ENCODE peak calls at places on chromosomes 7 and 10, in seven cellular contexts. Y is GM20000, Z is occipital lobe, V is heart right ventricle, O is lung microvascular endothelial cell, T is ELF-1, R is Kasumi-1. U is an unnamed sample.

GRCh38 chr7:73770002-73770859 is at the start of gene CLDN3:
- DNase-seq in V (no peak), T (peak; percentile 82), Y (peak; percentile 56), R (no peak), Z (no peak), O (peak; percentile 39), U (peak; percentile 95)

GRCh38 chr7:83672157-83672556 is 23.2 kb upstream of the SEMA3E start:
- DNase-seq in V (no peak), R (no peak), T (peak; percentile 80), O (no peak), Z (no peak), Y (no peak), U (no peak)

GRCh38 chr7:8035647-8036518 is 67.3 kb downstream of the GLCCI1 start:
- DNase-seq in R (peak; percentile 30), O (peak; percentile 48), Y (no peak), T (peak; percentile 48), V (no peak), Z (no peak), U (peak; percentile 7)

GRCh38 chr7:155459133-155459866 is 1.4 kb downstream of the EN2 start:
- DNase-seq in Y (peak; percentile 40), R (no peak), T (peak; percentile 56), V (no peak), Z (no peak), O (no peak), U (no peak)

GRCh38 chr7:157411580-157411979 is 74.8 kb downstream of the DNAJB6 start:
- DNase-seq in Z (no peak), V (no peak), O (no peak), T (peak; percentile 90), R (no peak), Y (no peak), U (no peak)

GRCh38 chr7:78127009-78127408 is 328.4 kb downstream of the PHTF2 start:
- DNase-seq in V (no peak), R (no peak), Z (no peak), O (no peak), T (no peak), Y (no peak), U (no peak)

GRCh38 chr7:116122972-116123595 is 87.3 kb upstream of the TES start:
- DNase-seq in V (no peak), O (peak; percentile 74), R (peak; percentile 67), Y (peak; percentile 22), Z (no peak), T (no peak), U (peak; percentile 61)

GRCh38 chr10:132554991-132555647 is 17.5 kb downstream of the INPP5A start:
- DNase-seq in Z (no peak), O (no peak), V (peak; percentile 64), Y (peak; percentile 67), T (no peak), R (peak; percentile 34), U (no peak)

GRCh38 chr7:70506463-70506862 is 625.5 kb upstream of the GALNT17 start:
- DNase-seq in V (no peak), R (no peak), T (peak; percentile 77), O (no peak), Z (no peak), Y (no peak), U (peak; percentile 88)

GRCh38 chr7:129188892-129189660 is 643 bp downstream of the SMO start:
- DNase-seq in Y (peak; percentile 68), O (peak; percentile 28), R (no peak), T (peak; percentile 44), V (peak; percentile 29), Z (no peak), U (peak; percentile 71)

GRCh38 chr10:79385804-79386531 is 38.7 kb downstream of the PPIF start:
- DNase-seq in Z (no peak), O (no peak), V (no peak), Y (peak; percentile 13), T (peak; percentile 63), R (no peak), U (no peak)

GRCh38 chr10:131733596-131733995 is 167.2 kb upstream of the PPP2R2D start:
- DNase-seq in T (no peak), Z (no peak), Y (no peak), O (no peak), R (no peak), V (no peak), U (no peak)

GRCh38 chr7:44587843-44588711 is 6.0 kb upstream of the TMED4 start:
- DNase-seq in R (peak; percentile 90), Y (peak; percentile 22), Z (no peak), T (no peak), V (no peak), O (peak; percentile 83), U (peak; percentile 60)